ENCODE peak calls at places on chromosomes 12 and 14, in six cellular contexts. X is omental fat pad, F is fibroblast of mammary gland, G is WTC11, K is brain microvascular endothelial cell, A is tibial nerve. U is an unnamed sample.

GRCh38 chr12:128729628-128730121 is 94.1 kb downstream of the SLC15A4 start:
- DNase-seq in F (peak), A (no peak), X (no peak), G (no peak), K (no peak), U (no peak)

GRCh38 chr14:102910442-102910841 is 12.0 kb upstream of the AMN start:
- DNase-seq in K (no peak), G (no peak), A (no peak), X (no peak), F (no peak), U (no peak)

GRCh38 chr12:28050606-28051005 is 78.1 kb upstream of the PTHLH start:
- DNase-seq in F (peak), K (no peak), A (no peak), G (no peak), X (no peak), U (no peak)

GRCh38 chr12:124769166-124769530 is 94.5 kb downstream of the SCARB1 start:
- DNase-seq in K (no peak), X (no peak), G (no peak), A (no peak), F (peak), U (no peak)

GRCh38 chr14:104432611-104433231 is 146.8 kb upstream of the C14orf180 start:
- DNase-seq in F (no peak), A (no peak), G (peak), X (peak), K (no peak), U (peak)

GRCh38 chr12:27899151-27899661 is 73.3 kb downstream of the PTHLH start:
- DNase-seq in F (peak), G (no peak), X (no peak), A (no peak), K (peak), U (no peak)

GRCh38 chr12:113766133-113766879 is 199.8 kb downstream of the RBM19 start:
- DNase-seq in K (no peak), A (no peak), F (no peak), G (peak), X (no peak), U (no peak)

GRCh38 chr12:119786539-119786938 is 90.6 kb downstream of the CIT start:
- DNase-seq in X (no peak), F (no peak), A (no peak), K (no peak), G (no peak), U (no peak)

GRCh38 chr14:98101323-98101722 is 1170.7 kb downstream of the BCL11B start:
- DNase-seq in G (no peak), F (no peak), X (no peak), A (no peak), K (no peak), U (no peak)

GRCh38 chr12:59318940-59319339 is 276.9 kb upstream of the SLC16A7 start:
- DNase-seq in F (no peak), X (no peak), A (no peak), G (no peak), K (no peak), U (no peak)

GRCh38 chr12:87760943-87761342 is 268.3 kb downstream of the C12orf50 start:
- DNase-seq in X (no peak), F (no peak), G (no peak), K (no peak), A (no peak), U (no peak)

GRCh38 chr12:3592856-3593625 is 102.0 kb downstream of the PRMT8 start:
- DNase-seq in K (no peak), F (no peak), X (no peak), G (no peak), A (no peak), U (no peak)

GRCh38 chr12:26632746-26633145 is 200.2 kb downstream of the ITPR2 start:
- DNase-seq in A (no peak), X (no peak), F (no peak), K (no peak), G (no peak), U (no peak)

GRCh38 chr12:72271741-72272661 is at the start of gene TRHDE:
- DNase-seq in G (peak), A (no peak), K (peak), F (peak), X (no peak), U (peak)

GRCh38 chr14:21066882-21067502 is 3.1 kb upstream of the ARHGEF40 start:
- DNase-seq in K (no peak), X (no peak), F (no peak), G (no peak), A (no peak), U (no peak)

GRCh38 chr14:68987653-68988036 is 8.5 kb upstream of the ACTN1 start:
- DNase-seq in X (no peak), F (no peak), G (peak), A (no peak), K (no peak), U (no peak)

GRCh38 chr12:118781692-118782091 is 199.6 kb upstream of the SRRM4 start:
- DNase-seq in G (no peak), A (no peak), F (no peak), X (no peak), K (no peak), U (no peak)

GRCh38 chr12:79420146-79420618 is 270.6 kb downstream of the PAWR start:
- DNase-seq in F (peak), X (no peak), K (peak), A (no peak), G (no peak), U (no peak)

GRCh38 chr14:75881986-75882385 is 99.8 kb downstream of the TGFB3 start:
- DNase-seq in K (peak), X (no peak), A (no peak), G (no peak), F (no peak), U (no peak)

GRCh38 chr14:92785601-92786426 is 8.3 kb upstream of the GOLGA5 start:
- DNase-seq in G (no peak), F (peak), K (peak), X (no peak), A (no peak), U (no peak)

GRCh38 chr14:105878554-105878953 is 352.2 kb downstream of the TMEM121 start:
- DNase-seq in X (no peak), A (no peak), G (no peak), K (no peak), F (no peak), U (no peak)

GRCh38 chr12:54125950-54126695 is 62.7 kb downstream of the SMUG1 start:
- DNase-seq in A (peak), G (peak), F (peak), K (no peak), X (no peak), U (no peak)

GRCh38 chr12:82996168-82996812 is 309.6 kb downstream of the TMTC2 start:
- DNase-seq in X (no peak), F (no peak), A (no peak), K (no peak), G (no peak), U (no peak)

GRCh38 chr12:70876952-70877351 is 43.6 kb downstream of the PTPRR start:
- DNase-seq in F (peak), K (peak), A (no peak), X (no peak), G (no peak), U (no peak)

GRCh38 chr14:56794557-56795283 is 15.6 kb downstream of the OTX2 start:
- DNase-seq in K (no peak), G (peak), A (no peak), F (no peak), X (no peak), U (no peak)

GRCh38 chr14:102988054-102988453 is 65.6 kb downstream of the AMN start:
- DNase-seq in X (no peak), G (no peak), K (no peak), A (no peak), F (peak), U (no peak)

GRCh38 chr14:88791629-88792571 is 853 bp downstream of the EML5 start:
- DNase-seq in G (peak), F (no peak), K (no peak), X (no peak), A (no peak), U (peak)

GRCh38 chr12:80580254-80580653 is 127.2 kb upstream of the MYF6 start:
- DNase-seq in X (no peak), F (peak), G (no peak), K (peak), A (no peak), U (no peak)

GRCh38 chr14:62126885-62127478 is 364.8 kb downstream of the SNAPC1 start:
- DNase-seq in A (no peak), G (no peak), F (peak), X (no peak), K (peak), U (peak)

GRCh38 chr12:48824112-48824511 is 5.8 kb downstream of the CACNB3 start:
- DNase-seq in G (peak), K (no peak), F (no peak), A (no peak), X (no peak), U (no peak)

GRCh38 chr12:119594772-119595445 is 1.3 kb downstream of the TMEM233 start:
- DNase-seq in X (no peak), G (peak), K (no peak), F (no peak), A (no peak), U (peak)

GRCh38 chr12:57218030-57218853 is 1.6 kb downstream of the NXPH4 start:
- DNase-seq in G (no peak), X (no peak), F (no peak), A (no peak), K (no peak), U (no peak)

GRCh38 chr12:61538951-61539350 is 721.3 kb upstream of the USP15 start:
- DNase-seq in G (peak), A (no peak), F (peak), K (peak), X (no peak), U (no peak)
- TF ChIP-seq CTCF in G (peak), A (no peak), F (no peak), K (no peak), X (no peak), U (no peak)

DNA sequence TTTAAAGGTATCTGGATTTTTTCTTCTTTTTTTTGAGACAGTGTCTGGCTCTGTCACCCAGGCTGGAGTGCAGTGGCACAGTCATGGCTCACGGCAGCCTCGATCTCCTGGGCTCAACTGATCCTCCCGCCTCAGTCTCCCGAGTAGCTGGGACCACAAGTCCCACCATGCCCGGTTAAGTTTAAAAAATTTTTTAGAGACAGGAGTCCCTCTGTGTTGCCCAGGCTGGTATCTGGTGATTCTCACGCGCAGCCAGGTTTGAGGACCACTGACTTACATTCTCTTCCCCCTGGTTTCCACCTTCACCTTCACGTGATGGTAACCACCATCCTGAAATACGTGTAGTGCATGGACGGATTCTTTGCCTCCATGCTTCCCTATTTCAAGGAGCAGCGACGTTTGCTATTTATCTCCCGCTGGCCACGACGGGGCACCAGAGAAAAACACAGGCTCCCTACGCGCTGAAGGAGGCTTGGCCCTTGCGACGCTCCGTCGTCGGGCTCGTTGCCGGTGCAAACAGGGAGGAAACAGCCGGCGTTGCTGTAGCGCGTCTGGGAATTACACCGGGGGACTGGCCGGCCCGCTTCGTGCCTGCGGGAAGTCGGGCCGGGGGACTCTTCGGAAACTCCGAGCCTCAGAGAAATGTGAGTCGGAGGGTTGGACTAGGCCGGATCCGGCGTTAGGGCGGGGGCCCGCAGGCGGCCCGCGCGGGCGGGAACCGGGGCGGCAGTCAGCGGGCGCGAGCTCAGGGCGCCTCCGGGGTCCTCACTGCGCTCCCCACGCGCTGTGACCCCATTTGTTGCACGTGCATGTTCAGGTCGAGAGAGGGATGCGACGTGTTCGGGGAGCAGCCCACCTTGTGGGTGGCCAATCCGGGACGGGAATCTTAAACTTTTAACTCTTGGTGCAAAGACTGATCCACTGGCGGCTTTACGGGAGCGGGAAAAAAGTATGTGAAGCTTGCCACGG is at the start of gene TCHP:
- DNase-seq in A (peak), F (peak), G (peak), X (peak), K (peak), U (peak)
- TF ChIP-seq CTCF in A (peak), F (peak), G (no peak), X (no peak), K (peak), U (peak)

GRCh38 chr12:43676183-43676813 is 82.3 kb downstream of the PUS7L start:
- DNase-seq in X (no peak), F (peak), K (no peak), G (peak), A (no peak), U (peak)
- TF ChIP-seq CTCF in X (no peak), F (peak), K (peak), G (peak), A (no peak), U (peak)

GRCh38 chr12:75294338-75294737 is 35.8 kb downstream of the CAPS2 start:
- DNase-seq in A (no peak), X (no peak), K (no peak), G (no peak), F (no peak), U (no peak)

GRCh38 chr12:75294797-75295196 is 35.3 kb downstream of the CAPS2 start:
- DNase-seq in F (no peak), X (no peak), G (no peak), A (no peak), K (no peak), U (no peak)

GRCh38 chr12:75291014-75291413 is 39.1 kb downstream of the CAPS2 start:
- DNase-seq in A (no peak), K (no peak), G (no peak), F (no peak), X (no peak), U (no peak)

DNA sequence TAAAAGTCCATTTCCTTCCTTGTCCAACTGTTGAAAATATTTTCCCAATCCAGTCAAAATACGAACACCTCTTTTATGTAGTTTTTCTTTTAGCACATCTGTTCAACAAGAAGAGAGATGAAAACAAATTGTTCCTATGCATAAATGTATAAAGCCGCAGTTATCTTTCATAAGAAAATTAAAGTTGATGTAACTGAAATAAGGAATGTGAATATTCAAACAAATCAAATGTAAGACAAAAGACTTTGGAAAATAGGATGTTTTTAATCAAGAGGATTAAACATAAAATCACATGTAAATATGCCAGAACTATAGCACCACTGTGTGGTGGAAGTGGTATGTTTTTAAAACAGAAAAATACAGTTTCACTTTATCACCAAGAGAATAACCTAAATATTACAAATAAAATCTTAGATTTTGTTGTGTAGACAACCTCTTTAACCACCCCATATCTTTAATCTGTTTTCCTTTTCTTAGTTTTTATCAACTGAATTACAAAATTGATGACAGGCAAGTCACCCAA is 40.4 kb downstream of the CAPS2 start:
- DNase-seq in X (no peak), A (no peak), G (no peak), K (no peak), F (peak), U (no peak)
- TF ChIP-seq CTCF in X (no peak), A (peak), G (no peak), K (no peak), F (peak), U (peak)

DNA sequence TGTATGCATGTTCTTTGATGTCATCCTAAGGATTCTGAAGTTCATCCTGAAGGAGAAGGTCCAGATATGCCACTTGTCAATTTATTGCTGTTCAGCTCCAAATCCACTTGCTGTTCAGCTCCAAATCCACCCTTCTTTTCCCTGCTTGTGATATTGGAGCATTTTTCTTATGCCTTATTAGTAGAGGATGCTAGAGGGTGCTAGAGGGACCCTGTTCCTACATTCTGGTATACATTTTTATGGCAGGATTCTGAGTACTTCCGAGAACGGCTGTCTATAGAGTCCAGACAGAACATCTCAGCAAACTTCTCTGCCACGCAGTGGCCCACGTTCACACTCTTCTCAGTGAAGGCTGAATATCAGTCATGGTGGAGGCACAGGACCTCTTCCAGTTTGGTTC is 406.7 kb downstream of the NOVA1 start:
- DNase-seq in K (no peak), X (no peak), F (peak), G (no peak), A (no peak), U (no peak)
- TF ChIP-seq CTCF in K (no peak), X (no peak), F (peak), G (no peak), A (no peak), U (no peak)

U was measured in GM10248.